ENCODE peak calls at places on chromosomes 12 and 14, in seven cellular contexts. C is dorsolateral prefrontal cortex, P is heart right ventricle, R is brain microvascular endothelial cell, V is tibial artery, H is aorta, K is choroid plexus epithelial cell. X is an unnamed sample.

GRCh38 chr12:106679576-106679975 is 94.9 kb upstream of the RIC8B start:
- DNase-seq in C (no peak), P (no peak), R (no peak), K (no peak), V (no peak), H (no peak), X (no peak)

GRCh38 chr12:91406920-91407341 is 224.3 kb upstream of the DCN start:
- DNase-seq in V (no peak), R (peak; percentile 45), K (peak; percentile 27), P (no peak), H (no peak), C (no peak), X (peak; percentile 7)

GRCh38 chr12:19893514-19893913 is 454.2 kb downstream of the AEBP2 start:
- DNase-seq in H (no peak), P (no peak), C (no peak), V (no peak), R (peak; percentile 27), K (peak; percentile 87), X (no peak)

GRCh38 chr14:45065540-45065939 is 18.4 kb upstream of the PRPF39 start:
- DNase-seq in V (no peak), K (peak; percentile 16), R (no peak), H (no peak), C (no peak), P (no peak), X (no peak)

GRCh38 chr14:60647081-60647836 is 2.0 kb downstream of the SIX1 start:
- DNase-seq in H (peak; percentile 63), K (peak; percentile 72), R (peak; percentile 56), C (no peak), P (no peak), V (peak; percentile 77), X (no peak)

GRCh38 chr12:56040151-56040550 is 1.6 kb upstream of the RPS26 start:
- DNase-seq in H (no peak), R (no peak), V (no peak), K (no peak), P (no peak), C (no peak), X (no peak)

GRCh38 chr12:117125275-117125613 is 26.0 kb upstream of the TESC start:
- DNase-seq in R (peak; percentile 23), V (no peak), P (no peak), K (no peak), H (no peak), C (peak; percentile 44), X (no peak)

GRCh38 chr12:123390415-123391093 is 6.6 kb downstream of the KMT5A start:
- DNase-seq in K (peak; percentile 23), P (no peak), H (no peak), V (no peak), C (no peak), R (no peak), X (no peak)

GRCh38 chr12:20507711-20508110 is 139.4 kb downstream of the PDE3A start:
- DNase-seq in P (no peak), K (peak; percentile 46), C (no peak), V (no peak), R (no peak), H (no peak), X (no peak)

GRCh38 chr14:49559979-49560768 is 26.0 kb downstream of the RPS29 start:
- DNase-seq in V (no peak), K (no peak), R (no peak), C (no peak), P (no peak), H (no peak), X (no peak)

GRCh38 chr12:6932766-6933165 is 5.0 kb downstream of the ATN1 start:
- DNase-seq in C (no peak), V (no peak), P (no peak), H (no peak), R (no peak), K (no peak), X (no peak)

GRCh38 chr14:96104469-96105057 is 65.4 kb downstream of the C14orf132 start:
- DNase-seq in R (peak; percentile 95), P (peak; percentile 47), C (no peak), H (peak; percentile 80), V (peak; percentile 89), K (peak; percentile 99), X (peak; percentile 96)

GRCh38 chr12:2295941-2296461 is 243.2 kb downstream of the CACNA1C start:
- DNase-seq in P (no peak), K (peak; percentile 94), V (no peak), C (no peak), R (peak; percentile 54), H (no peak), X (no peak)

DNA sequence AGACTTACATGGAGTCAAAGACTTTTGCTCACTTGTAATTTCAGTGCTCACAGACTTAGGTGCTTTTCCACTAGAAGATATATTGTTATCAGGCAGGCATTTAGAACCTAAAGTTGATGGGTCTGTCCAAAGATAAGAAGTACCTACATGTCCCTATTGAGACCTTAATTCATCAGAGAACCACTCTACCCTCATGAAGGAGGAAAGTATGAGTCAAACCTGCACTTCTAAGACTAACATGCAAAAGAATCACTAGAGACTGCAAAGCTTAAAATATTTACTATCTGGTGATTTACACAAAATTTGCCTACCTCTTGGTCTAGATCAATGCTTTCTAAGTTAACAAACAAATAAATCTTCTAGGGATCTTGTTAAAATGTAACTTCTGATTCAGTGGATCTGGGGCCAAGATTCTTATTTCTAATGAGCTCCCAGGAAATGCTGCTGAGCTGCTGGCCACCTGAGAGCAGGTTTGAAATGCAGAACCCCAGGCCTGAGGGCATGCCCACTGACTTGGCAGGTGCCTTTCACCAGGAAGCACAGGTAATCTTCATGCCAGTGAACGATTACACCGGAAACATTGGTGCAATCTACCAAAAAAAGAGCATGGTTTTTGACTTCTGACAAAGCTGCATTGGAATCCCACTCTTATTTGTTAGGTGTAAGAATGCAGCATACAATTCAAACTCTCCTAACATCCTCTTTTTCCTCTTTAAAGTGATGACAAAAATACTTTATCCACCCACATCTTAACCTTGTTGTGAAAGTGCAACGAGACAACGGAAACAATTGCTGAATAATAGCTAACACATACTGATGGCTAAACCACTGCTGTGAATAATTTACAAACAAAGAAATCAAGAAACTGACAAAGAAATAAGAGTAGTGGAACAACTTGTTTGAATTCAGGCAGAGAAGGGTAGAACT is 214.2 kb downstream of the ADAMTS20 start:
- DNase-seq in C (no peak), P (no peak), V (no peak), R (no peak), H (no peak), K (peak; percentile 23), X (no peak)
- H3K4me3 ChIP-seq in C (no peak overlapping the region), P (no peak overlapping the region), V (no peak overlapping the region), R (no peak overlapping the region), H (no peak overlapping the region), K (no peak overlapping the region), X (no peak overlapping the region)

GRCh38 chr12:108551556-108551955 is 9.4 kb downstream of the SART3 start:
- DNase-seq in C (no peak), V (no peak), H (no peak), K (peak; percentile 88), R (no peak), P (no peak), X (no peak)
- H3K4me3 ChIP-seq in C (no peak overlapping the region), V (no peak overlapping the region), H (no peak overlapping the region), K (no peak overlapping the region), R (no peak overlapping the region), P (no peak overlapping the region), X (no peak overlapping the region)

DNA sequence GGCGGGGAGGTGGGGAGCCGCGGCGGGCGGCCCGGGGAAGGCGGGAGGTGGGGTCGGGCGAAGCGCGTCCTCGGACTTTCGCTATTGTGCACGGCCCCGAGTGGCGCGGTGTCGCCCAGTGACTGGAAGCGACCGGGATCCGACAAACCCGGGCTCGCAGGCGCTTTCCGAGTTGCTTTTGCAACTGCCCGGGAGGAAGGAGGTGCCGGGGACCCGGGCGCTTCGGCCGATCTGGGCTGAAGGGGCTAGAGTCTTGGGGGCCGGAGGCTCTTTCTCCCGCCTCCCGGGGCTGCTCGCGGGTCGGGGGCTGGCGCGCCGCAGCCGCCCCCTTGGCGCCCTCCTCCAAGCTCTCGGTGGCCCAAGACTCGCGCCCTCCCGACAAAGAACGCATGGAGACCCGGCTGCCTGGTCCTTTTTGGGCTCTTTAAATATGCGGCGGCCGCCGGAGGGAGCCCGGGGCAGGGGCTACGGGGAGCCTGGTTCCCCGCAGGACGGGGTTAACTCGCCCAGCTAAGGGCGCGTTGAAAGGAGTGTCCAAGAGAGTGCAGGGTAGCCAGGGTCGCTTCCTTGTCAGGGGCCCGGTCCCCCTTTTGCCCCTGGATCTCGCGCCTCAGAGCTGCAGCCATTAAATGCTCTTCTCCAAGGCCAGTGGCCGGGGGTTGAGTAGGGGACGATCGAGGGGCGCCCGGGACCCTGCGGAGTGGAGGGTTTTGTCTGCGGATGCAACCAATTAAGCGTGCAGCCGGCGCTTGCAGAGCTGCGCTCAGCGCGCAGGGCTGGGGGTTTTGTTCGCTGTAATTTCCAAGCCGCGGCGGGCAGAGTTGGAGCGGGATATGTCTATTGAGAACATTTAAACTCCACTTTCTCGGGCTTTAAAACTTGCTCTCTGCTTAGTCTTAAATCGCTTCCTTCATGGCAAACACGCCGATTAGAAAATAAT is 1.6 kb downstream of the HMGA2 start:
- DNase-seq in R (no peak), P (peak; percentile 4), K (peak; percentile 52), H (peak; percentile 57), V (no peak), C (no peak), X (no peak)
- H3K4me3 ChIP-seq in R (peak overlapping the region; percentile 94), P (peak overlapping the region; percentile 49), K (peak overlapping the region; percentile 85), H (peak overlapping the region; percentile 53), V (peak overlapping the region; percentile 64), C (peak overlapping the region; percentile 48), X (peak overlapping the region; percentile 96)

DNA sequence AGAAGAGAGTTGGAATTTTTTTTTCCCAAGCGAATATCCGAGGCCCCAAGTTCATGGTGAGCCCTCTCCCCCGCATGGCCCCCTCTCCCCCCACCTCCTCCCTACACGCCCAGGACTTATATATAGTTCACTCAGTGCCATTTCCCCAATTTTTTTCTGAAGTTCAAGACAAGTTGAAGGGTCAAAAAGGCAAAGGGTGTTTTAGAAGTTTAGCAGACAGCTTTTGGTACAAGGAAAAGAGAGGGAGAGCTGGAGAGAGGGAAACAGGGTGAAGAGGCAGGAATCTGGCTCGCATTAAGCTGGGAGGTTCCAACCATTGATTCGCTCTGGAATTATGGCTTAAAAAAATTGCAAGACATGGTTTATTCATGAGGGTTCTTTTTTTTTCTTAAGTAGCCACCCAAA is 329.7 kb upstream of the TBX3 start:
- DNase-seq in P (peak; percentile 39), H (no peak), V (no peak), K (no peak), R (no peak), C (no peak), X (no peak)
- H3K4me3 ChIP-seq in P (no peak overlapping the region), H (no peak overlapping the region), V (no peak overlapping the region), K (no peak overlapping the region), R (no peak overlapping the region), C (no peak overlapping the region), X (no peak overlapping the region)